ENCODE peak calls at places on chromosomes 5 and 9, in five cellular contexts. U is GF-D8, J is D341Med, G is amniotic stem cell, W is SK-N-DZ. O is an unnamed sample.

GRCh38 chr5:55847837-55848236 is 3.3 kb upstream of the IL31RA start:
- DNase-seq in W (no peak), U (no peak), G (no peak), J (no peak), O (no peak)

GRCh38 chr9:127808347-127809001 is 5.8 kb downstream of the FPGS start:
- DNase-seq in J (peak; percentile 17), W (no peak), G (no peak), U (no peak), O (no peak)

GRCh38 chr5:15545082-15545481 is 45.1 kb downstream of the FBXL7 start:
- DNase-seq in U (no peak), J (no peak), G (no peak), W (no peak), O (no peak)

GRCh38 chr9:259405-260404 is 45.0 kb downstream of the DOCK8 start:
- DNase-seq in J (no peak), U (no peak), G (no peak), W (no peak), O (no peak)

GRCh38 chr9:106069241-106069640 is 374.9 kb downstream of the TMEM38B start:
- DNase-seq in G (no peak), W (no peak), U (no peak), J (no peak), O (no peak)

GRCh38 chr5:6832994-6833393 is 119.8 kb downstream of the TENT4A start:
- DNase-seq in G (no peak), W (no peak), U (no peak), J (no peak), O (no peak)

GRCh38 chr9:93061791-93062299 is 3.3 kb downstream of the SUSD3 start:
- DNase-seq in G (no peak), J (no peak), W (no peak), U (no peak), O (peak; percentile 58)

GRCh38 chr5:38344891-38345290 is 86.5 kb downstream of the EGFLAM start:
- DNase-seq in J (no peak), G (no peak), U (no peak), W (no peak), O (no peak)

GRCh38 chr9:130833324-130833990 is 1.6 kb upstream of the ABL1 start:
- DNase-seq in W (peak; percentile 44), U (no peak), G (no peak), J (peak; percentile 20), O (no peak)

GRCh38 chr9:116027511-116027910 is 126.1 kb upstream of the PAPPA start:
- DNase-seq in W (no peak), J (no peak), U (no peak), G (peak; percentile 19), O (no peak)

GRCh38 chr9:69674112-69674511 is 1.9 kb upstream of the APBA1 start:
- DNase-seq in U (no peak), G (no peak), W (peak; percentile 38), J (peak; percentile 23), O (peak; percentile 42)

GRCh38 chr5:170497311-170498038 is 6.3 kb upstream of the KCNIP1 start:
- DNase-seq in W (no peak), G (no peak), J (no peak), U (no peak), O (no peak)

GRCh38 chr9:93960221-93960970 is 5.2 kb upstream of the BARX1 start:
- DNase-seq in J (peak; percentile 46), U (no peak), G (no peak), W (no peak), O (no peak)

GRCh38 chr9:100590481-100590880 is 12.6 kb downstream of the CAVIN4 start:
- DNase-seq in J (no peak), U (no peak), W (no peak), G (peak; percentile 27), O (no peak)

GRCh38 chr9:13804532-13804931 is 509.4 kb downstream of the NFIB start:
- DNase-seq in W (no peak), G (no peak), J (no peak), U (no peak), O (no peak)

GRCh38 chr9:124928116-124928515 is 12.8 kb downstream of the GOLGA1 start:
- DNase-seq in J (no peak), W (no peak), G (no peak), U (no peak), O (no peak)

GRCh38 chr5:74105126-74105780 is 479.3 kb downstream of the ARHGEF28 start:
- DNase-seq in J (no peak), U (no peak), G (no peak), W (no peak), O (no peak)

GRCh38 chr5:5483880-5484595 is 61.6 kb downstream of the ICE1 start:
- DNase-seq in W (no peak), U (no peak), J (no peak), G (no peak), O (no peak)